ENCODE peak calls at places on chromosomes 3 and 15, in ten cellular contexts. M is stimulated activated CD4-positive, alpha-beta T cell treated with anti-CD3 and anti-CD28 coated beads, Interleukin-15, amount 100 ng/mL, for 1 hour; W is A172; Z is DMS 273 treated with DMSO at 0.1 percent for 48 hours; X is activated CD4-positive, alpha-beta memory T cell treated with anti-CD3 and anti-CD28 coated beads for 36 hours; Y is iris pigment epithelial cell; T is astrocyte; O is fibroblast of mammary gland; E is T-helper 1 cell; H is IMR-90. U is an unnamed sample.

GRCh38 chr15:23846218-23846617 is 159.1 kb upstream of the NDN start:
- DNase-seq in M (no peak), W (no peak), Z (no peak), X (no peak), Y (no peak), T (no peak), O (no peak), E (no peak), H (no peak), U (no peak)

GRCh38 chr3:32569540-32570425 is 875 bp downstream of the DYNC1LI1 start:
- DNase-seq in M (peak; percentile 6), W (peak; percentile 35), Z (no peak), X (peak; percentile 54), Y (no peak), T (no peak), O (peak; percentile 36), E (peak; percentile 35), H (peak; percentile 23), U (peak; percentile 46)

GRCh38 chr15:40333922-40334492 is 6.7 kb downstream of the CCDC9B start:
- DNase-seq in M (no peak), W (no peak), Z (no peak), X (peak; percentile 49), Y (peak; percentile 86), T (peak; percentile 66), O (peak; percentile 39), E (no peak), H (peak; percentile 86), U (no peak)

GRCh38 chr15:49815937-49816336 is 195.1 kb downstream of the DTWD1 start:
- DNase-seq in M (no peak), W (peak; percentile 22), Z (no peak), X (no peak), Y (peak; percentile 74), T (peak; percentile 97), O (peak; percentile 90), E (peak; percentile 6), H (peak; percentile 76), U (peak; percentile 73)

GRCh38 chr15:60844431-60845174 is 365.7 kb upstream of the ICE2 start:
- DNase-seq in M (no peak), W (no peak), Z (no peak), X (peak; percentile 75), Y (no peak), T (no peak), O (no peak), E (peak; percentile 85), H (no peak), U (no peak)

GRCh38 chr15:66595937-66596545 is 30.2 kb upstream of the LCTL start:
- DNase-seq in M (no peak), W (no peak), Z (no peak), X (no peak), Y (no peak), T (no peak), O (peak; percentile 17), E (no peak), H (peak; percentile 54), U (peak; percentile 29)

GRCh38 chr3:69090021-69090420 is 5.3 kb downstream of the ARL6IP5 start:
- DNase-seq in M (no peak), W (peak; percentile 57), Z (no peak), X (no peak), Y (peak; percentile 92), T (peak; percentile 83), O (peak; percentile 78), E (no peak), H (peak; percentile 84), U (peak; percentile 93)

GRCh38 chr3:44992555-44993470 is 16.8 kb downstream of the EXOSC7 start:
- DNase-seq in M (no peak), W (peak; percentile 44), Z (no peak), X (peak; percentile 36), Y (no peak), T (no peak), O (peak; percentile 49), E (no peak), H (no peak), U (peak; percentile 21)

GRCh38 chr3:143901105-143901504 is 52.8 kb upstream of the SLC9A9 start:
- DNase-seq in M (no peak), W (peak; percentile 31), Z (no peak), X (no peak), Y (peak; percentile 89), T (peak; percentile 76), O (peak; percentile 92), E (no peak), H (peak; percentile 83), U (peak; percentile 98)

GRCh38 chr15:73918784-73919183 is 7.5 kb upstream of the LOXL1 start:
- DNase-seq in M (no peak), W (no peak), Z (no peak), X (no peak), Y (no peak), T (no peak), O (no peak), E (no peak), H (peak; percentile 53), U (no peak)

GRCh38 chr15:80436511-80437307 is 32.5 kb downstream of the ARNT2 start:
- DNase-seq in M (no peak), W (peak; percentile 88), Z (no peak), X (peak; percentile 14), Y (peak; percentile 54), T (peak; percentile 73), O (peak; percentile 61), E (no peak), H (peak; percentile 82), U (peak; percentile 61)

GRCh38 chr3:38311474-38311873 is 29.4 kb downstream of the SLC22A14 start:
- DNase-seq in M (no peak), W (no peak), Z (no peak), X (no peak), Y (no peak), T (no peak), O (no peak), E (no peak), H (no peak), U (no peak)

GRCh38 chr3:133330043-133330442 is 69.8 kb upstream of the BFSP2 start:
- DNase-seq in M (no peak), W (no peak), Z (peak; percentile 25), X (no peak), Y (no peak), T (no peak), O (no peak), E (no peak), H (no peak), U (no peak)